ENCODE peak calls at places on chromosomes 11 and 22, in seven cellular contexts. I, R, E, M, A, J and K are unnamed samples.

GRCh38 chr11:37390566-37390965 is 792.5 kb upstream of the RAG2 start:
- DNase-seq in I (no peak), R (no peak), E (no peak), M (no peak), A (no peak), J (no peak), K (no peak)

GRCh38 chr22:21569459-21570161 is 2.1 kb downstream of the UBE2L3 start:
- DNase-seq in I (no peak), R (no peak), E (no peak), M (no peak), A (no peak), J (peak), K (no peak)

GRCh38 chr11:67428052-67429001 is at the start of gene RPS6KB2:
- DNase-seq in I (peak), R (peak), E (peak), M (peak), A (peak), J (peak), K (peak)

GRCh38 chr22:26428515-26429457 is at the start of gene ASPHD2:
- DNase-seq in I (peak), R (peak), E (peak), M (peak), A (peak), J (peak), K (peak)

GRCh38 chr11:65540290-65541092 is 15.6 kb downstream of the SCYL1 start:
- DNase-seq in I (peak), R (peak), E (peak), M (peak), A (peak), J (peak), K (peak)

GRCh38 chr22:36431977-36432376 is 44.2 kb upstream of the MYH9 start:
- DNase-seq in I (no peak), R (no peak), E (no peak), M (no peak), A (no peak), J (no peak), K (no peak)

GRCh38 chr11:19493446-19493845 is 219.2 kb upstream of the NAV2 start:
- DNase-seq in I (no peak), R (no peak), E (no peak), M (no peak), A (no peak), J (peak), K (no peak)

GRCh38 chr11:121514998-121515671 is 62.4 kb upstream of the SORL1-AS1 start:
- DNase-seq in I (no peak), R (no peak), E (no peak), M (no peak), A (no peak), J (no peak), K (no peak)

GRCh38 chr11:120801801-120802689 is 221.9 kb upstream of the TBCEL start:
- DNase-seq in I (peak), R (no peak), E (peak), M (peak), A (peak), J (peak), K (peak)

DNA sequence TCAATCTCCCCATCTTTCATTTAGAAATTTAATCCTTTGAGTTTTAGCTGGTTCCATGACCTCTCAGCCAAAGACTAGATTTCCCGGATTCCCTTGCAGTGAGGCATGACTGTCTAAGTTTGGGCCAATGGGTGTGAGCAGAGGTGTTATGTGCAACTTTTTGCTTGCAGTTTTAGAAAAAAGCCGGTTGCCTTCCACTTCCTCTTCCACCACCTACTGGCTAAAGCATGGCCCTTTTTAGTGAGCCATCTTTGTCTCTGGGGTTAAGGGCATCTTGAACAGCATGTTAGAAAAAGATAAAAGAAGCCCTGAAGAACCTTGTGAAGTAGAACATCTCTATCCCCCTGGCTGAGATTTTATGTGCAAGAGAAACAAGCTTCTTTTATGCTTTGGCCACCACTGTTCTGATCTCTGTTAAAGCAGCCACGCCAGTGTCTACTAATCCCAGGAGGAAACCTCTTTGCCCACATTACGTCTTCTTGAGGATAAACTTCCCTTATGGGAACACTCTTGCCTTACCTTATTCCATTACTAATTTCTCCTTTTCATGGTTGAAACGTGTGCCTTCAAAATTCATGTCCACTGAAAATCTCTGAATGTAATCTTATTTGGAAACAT is 279.9 kb downstream of the TENM4 start:
- DNase-seq in I (no peak), R (no peak), E (peak), M (no peak), A (no peak), J (peak), K (peak)
- TF ChIP-seq CTCF in I (peak), R (peak), E (peak), M (peak), A (no peak), J (peak), K (peak)

GRCh38 chr22:47209547-47210023 is 447.1 kb downstream of the TBC1D22A start:
- DNase-seq in I (no peak), R (no peak), E (peak), M (no peak), A (no peak), J (no peak), K (no peak)

GRCh38 chr22:47210112-47210657 is 447.7 kb downstream of the TBC1D22A start:
- DNase-seq in I (no peak), R (peak), E (peak), M (no peak), A (no peak), J (no peak), K (no peak)

GRCh38 chr22:47210686-47211085 is 448.2 kb downstream of the TBC1D22A start:
- DNase-seq in I (no peak), R (no peak), E (no peak), M (no peak), A (no peak), J (no peak), K (no peak)

GRCh38 chr22:47215851-47216250 is 453.4 kb downstream of the TBC1D22A start:
- DNase-seq in I (no peak), R (no peak), E (no peak), M (no peak), A (no peak), J (no peak), K (no peak)

DNA sequence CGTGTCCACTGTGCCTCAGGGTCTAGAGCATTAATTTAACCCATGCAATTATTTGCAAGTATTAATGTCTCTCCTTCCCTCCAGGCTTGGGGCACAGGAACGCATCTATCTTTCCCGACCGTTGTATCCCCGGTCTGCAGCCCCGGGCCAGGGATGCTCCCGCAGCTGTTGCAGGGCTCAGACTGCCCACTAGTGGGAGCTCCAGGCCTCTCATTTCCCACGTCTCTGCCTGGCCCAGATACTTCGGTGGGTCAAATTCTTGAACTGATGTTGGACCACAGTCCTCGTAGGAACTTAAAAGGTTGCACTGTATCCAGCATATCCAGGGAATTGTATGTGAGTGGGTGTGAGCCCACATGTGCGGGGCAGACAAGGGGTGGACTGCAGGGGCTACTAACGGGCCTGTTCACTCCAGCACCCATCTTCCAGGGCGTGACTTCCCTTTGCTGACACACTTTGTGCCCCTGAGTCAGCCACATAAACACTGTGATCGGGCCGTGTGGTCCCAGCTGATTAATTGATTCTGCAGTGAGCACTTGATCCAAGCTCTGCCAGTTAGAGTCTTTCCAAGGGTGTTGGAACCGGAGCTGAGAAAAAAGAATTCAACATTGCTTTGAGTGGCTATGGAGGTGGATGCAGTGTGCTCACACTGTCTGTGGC is 451.3 kb downstream of the TBC1D22A start:
- DNase-seq in I (no peak), R (no peak), E (peak), M (no peak), A (no peak), J (peak), K (no peak)
- TF ChIP-seq CTCF in I (peak), R (peak), E (peak), M (peak), A (peak), J (peak), K (no peak)

GRCh38 chr11:70503201-70503877 is 105.0 kb downstream of the CTTN start:
- DNase-seq in I (peak), R (no peak), E (no peak), M (no peak), A (no peak), J (peak), K (no peak)

GRCh38 chr11:70505331-70505731 is 107.0 kb downstream of the CTTN start:
- DNase-seq in I (peak), R (no peak), E (no peak), M (no peak), A (no peak), J (no peak), K (no peak)

GRCh38 chr11:70504246-70505020 is 106.1 kb downstream of the CTTN start:
- DNase-seq in I (peak), R (no peak), E (no peak), M (no peak), A (no peak), J (no peak), K (no peak)

GRCh38 chr11:70502677-70503076 is 104.3 kb downstream of the CTTN start:
- DNase-seq in I (peak), R (no peak), E (no peak), M (no peak), A (no peak), J (no peak), K (no peak)

DNA sequence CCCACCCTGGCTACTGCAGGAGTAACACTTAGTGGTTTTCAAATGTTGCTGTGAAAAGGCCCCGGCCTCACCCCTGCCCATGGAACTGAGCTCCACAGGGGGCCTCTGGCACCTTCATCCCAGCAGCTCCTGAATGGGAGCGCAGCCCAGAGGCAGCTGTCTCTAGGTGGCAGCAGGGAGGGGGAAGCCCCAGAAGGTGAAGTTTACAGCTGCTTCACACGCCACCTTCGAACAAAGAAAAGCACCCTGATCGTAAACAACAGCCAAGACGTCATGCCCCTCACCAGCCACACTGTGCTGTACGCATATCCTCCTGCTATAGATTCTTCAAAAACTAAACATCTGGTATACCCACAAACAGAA is 105.5 kb downstream of the CTTN start:
- DNase-seq in I (peak), R (no peak), E (no peak), M (no peak), A (no peak), J (no peak), K (no peak)
- TF ChIP-seq CTCF in I (no peak), R (peak), E (no peak), M (peak), A (peak), J (peak), K (no peak)

DNA sequence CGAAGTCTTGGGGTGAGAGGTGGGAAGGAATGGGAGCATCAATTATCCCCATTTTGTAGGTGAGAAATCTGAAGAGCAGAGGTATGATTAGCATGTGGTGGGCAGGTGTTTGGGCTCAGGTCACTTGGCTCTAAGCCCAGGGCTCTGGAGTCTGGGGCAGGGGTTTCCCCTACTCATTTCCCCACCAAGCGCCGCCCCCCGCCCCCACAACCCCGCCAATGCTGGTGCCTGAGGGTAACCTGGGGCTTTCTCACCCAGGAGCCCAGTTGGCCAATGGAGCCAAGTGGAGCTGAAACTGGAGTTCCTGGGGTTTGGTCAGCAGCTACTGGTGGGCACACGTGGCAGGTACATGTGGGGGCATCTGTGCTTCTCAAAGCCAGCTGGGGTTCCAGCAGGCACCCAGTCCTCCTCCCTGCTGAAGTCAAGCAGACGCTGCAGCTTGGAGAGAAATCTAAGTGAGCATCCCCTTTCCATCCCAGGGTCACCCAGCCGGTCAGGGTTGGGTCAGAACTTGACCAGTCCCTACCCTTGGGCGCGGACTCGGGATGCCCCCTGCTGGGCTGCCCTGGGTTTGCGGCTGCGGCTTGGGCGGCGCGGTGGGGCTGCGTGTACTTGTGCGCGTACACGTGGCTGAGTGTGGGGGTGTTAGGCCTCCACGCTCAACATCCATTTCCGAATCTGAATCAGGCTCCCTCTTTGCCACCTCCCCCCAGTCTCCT is 1.6 kb upstream of the CHRM1 start:
- DNase-seq in I (peak), R (no peak), E (no peak), M (peak), A (no peak), J (peak), K (no peak)
- TF ChIP-seq CTCF in I (peak), R (peak), E (no peak), M (peak), A (peak), J (peak), K (peak)